ENCODE peak calls at places on chromosome 11, in six cellular contexts. L is keratinocyte, M is left lung, H is left ventricle myocardium inferior, O is PC-3, C is lower lobe of right lung. B is an unnamed sample. For H3K4me1, the result is how much of the 10 kb centered on the place peaks cover.

GRCh38 chr11:58503361-58503856 is 4.5 kb downstream of the OR5B21 start:
- DNase-seq in M (no peak), O (no peak), L (no peak), C (no peak), H (no peak), B (no peak)

GRCh38 chr11:19738124-19738523 is 25.5 kb downstream of the NAV2 start:
- DNase-seq in O (no peak), C (no peak), L (no peak), M (no peak), H (no peak), B (no peak)

GRCh38 chr11:124896821-124897391 is 759 bp downstream of the ROBO4 start:
- DNase-seq in H (no peak), M (no peak), C (no peak), L (no peak), O (no peak), B (peak)

GRCh38 chr11:6574816-6575715 is 28.4 kb downstream of the RRP8 start:
- DNase-seq in O (no peak), H (no peak), C (no peak), L (no peak), M (no peak), B (no peak)

GRCh38 chr11:17828311-17828751 is 93.8 kb downstream of the KCNC1 start:
- DNase-seq in C (peak), H (peak), O (no peak), L (no peak), M (no peak), B (no peak)

GRCh38 chr11:115215694-115216615 is 288.3 kb downstream of the CADM1 start:
- DNase-seq in O (no peak), H (no peak), C (no peak), L (no peak), M (no peak), B (no peak)

GRCh38 chr11:72139500-72139899 is 4.0 kb downstream of the FOLR3 start:
- DNase-seq in C (no peak), O (no peak), L (no peak), M (no peak), H (no peak), B (no peak)

GRCh38 chr11:67584881-67585873 is 1.6 kb downstream of the GSTP1 start:
- DNase-seq in O (no peak), H (no peak), C (no peak), L (no peak), M (no peak), B (no peak)

GRCh38 chr11:18105086-18105801 is 638 bp downstream of the SAAL1 start:
- DNase-seq in H (no peak), M (no peak), C (no peak), L (no peak), O (no peak), B (no peak)

GRCh38 chr11:40602866-40603578 is 856.4 kb downstream of the LRRC4C start:
- DNase-seq in O (peak), H (no peak), L (no peak), M (no peak), C (no peak), B (no peak)

GRCh38 chr11:87228820-87229219 is 191.1 kb downstream of the TMEM135 start:
- DNase-seq in L (no peak), M (no peak), C (no peak), O (peak), H (no peak), B (no peak)

GRCh38 chr11:8356731-8357504 is 93.2 kb upstream of the LMO1 start:
- DNase-seq in O (no peak), M (no peak), L (no peak), H (no peak), C (no peak), B (no peak)

GRCh38 chr11:46554205-46555162 is 39.3 kb downstream of the AMBRA1 start:
- DNase-seq in L (no peak), M (no peak), O (peak), H (no peak), C (no peak), B (no peak)

GRCh38 chr11:11582261-11582701 is 39.5 kb downstream of the GALNT18 start:
- DNase-seq in O (no peak), M (no peak), L (no peak), H (no peak), C (no peak), B (no peak)
- H3K4me1 ChIP-seq in O (under half), M (under half), L (under half), H (half or more), C (half or more), B (under half)

GRCh38 chr11:597166-597725 is 18.5 kb downstream of the IRF7 start:
- DNase-seq in O (no peak), C (no peak), H (no peak), L (no peak), M (no peak), B (no peak)
- TF ChIP-seq CTCF in O (peak), C (no peak), H (no peak), L (peak), M (no peak), B (no peak)

GRCh38 chr11:119441898-119442243 is 18.9 kb upstream of the THY1 start:
- DNase-seq in O (no peak), M (no peak), H (no peak), C (no peak), L (no peak), B (no peak)
- H3K4me1 ChIP-seq in O (under half), M (under half), H (under half), C (under half), L (under half), B (under half)

DNA sequence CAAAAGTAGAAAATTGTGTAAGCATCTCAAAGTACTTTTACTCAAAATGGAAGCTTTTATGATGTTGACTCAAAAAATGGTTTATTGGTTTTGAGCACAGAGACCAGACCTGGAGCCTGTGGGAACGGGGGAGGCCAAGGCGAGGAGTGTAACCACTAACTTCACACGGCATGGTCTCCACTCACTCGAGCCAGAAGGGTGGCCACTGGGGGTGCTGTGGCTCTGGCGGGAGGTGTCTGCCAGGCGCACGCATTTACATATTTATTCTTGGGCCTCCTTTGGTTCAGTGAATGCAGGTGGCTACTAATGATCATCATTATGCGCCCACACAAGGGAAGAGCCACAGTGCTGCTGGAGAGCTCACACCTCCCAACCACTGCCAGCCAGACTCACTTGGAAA is 64.6 kb downstream of the FLRT1 start:
- DNase-seq in C (no peak), H (no peak), L (no peak), M (no peak), O (no peak), B (no peak)
- TF ChIP-seq CTCF in C (no peak), H (no peak), L (no peak), M (no peak), O (peak), B (no peak)

GRCh38 chr11:35160248-35160820 is 21.4 kb downstream of the CD44 start:
- DNase-seq in M (no peak), O (no peak), L (no peak), C (no peak), H (no peak), B (no peak)
- H3K4me1 ChIP-seq in M (half or more), O (under half), L (half or more), C (half or more), H (under half), B (under half)

GRCh38 chr11:76347391-76347790 is 33.5 kb downstream of the THAP12 start:
- DNase-seq in L (no peak), H (no peak), O (no peak), M (no peak), C (no peak), B (no peak)
- TF ChIP-seq CTCF in L (no peak), H (no peak), O (no peak), M (no peak), C (no peak), B (no peak)

GRCh38 chr11:65854871-65855837 is 2.8 kb downstream of the CFL1 start:
- DNase-seq in L (no peak), M (no peak), C (no peak), H (no peak), O (no peak), B (no peak)

GRCh38 chr11:65851811-65852507 is 6.0 kb downstream of the CFL1 start:
- DNase-seq in H (no peak), C (no peak), L (no peak), M (no peak), O (no peak), B (no peak)

GRCh38 chr11:65852508-65853248 is 5.3 kb downstream of the CFL1 start:
- DNase-seq in L (no peak), O (no peak), M (peak), H (no peak), C (no peak), B (no peak)

GRCh38 chr11:65854161-65854592 is 3.8 kb downstream of the CFL1 start:
- DNase-seq in H (no peak), M (no peak), C (no peak), L (no peak), O (no peak), B (no peak)

DNA sequence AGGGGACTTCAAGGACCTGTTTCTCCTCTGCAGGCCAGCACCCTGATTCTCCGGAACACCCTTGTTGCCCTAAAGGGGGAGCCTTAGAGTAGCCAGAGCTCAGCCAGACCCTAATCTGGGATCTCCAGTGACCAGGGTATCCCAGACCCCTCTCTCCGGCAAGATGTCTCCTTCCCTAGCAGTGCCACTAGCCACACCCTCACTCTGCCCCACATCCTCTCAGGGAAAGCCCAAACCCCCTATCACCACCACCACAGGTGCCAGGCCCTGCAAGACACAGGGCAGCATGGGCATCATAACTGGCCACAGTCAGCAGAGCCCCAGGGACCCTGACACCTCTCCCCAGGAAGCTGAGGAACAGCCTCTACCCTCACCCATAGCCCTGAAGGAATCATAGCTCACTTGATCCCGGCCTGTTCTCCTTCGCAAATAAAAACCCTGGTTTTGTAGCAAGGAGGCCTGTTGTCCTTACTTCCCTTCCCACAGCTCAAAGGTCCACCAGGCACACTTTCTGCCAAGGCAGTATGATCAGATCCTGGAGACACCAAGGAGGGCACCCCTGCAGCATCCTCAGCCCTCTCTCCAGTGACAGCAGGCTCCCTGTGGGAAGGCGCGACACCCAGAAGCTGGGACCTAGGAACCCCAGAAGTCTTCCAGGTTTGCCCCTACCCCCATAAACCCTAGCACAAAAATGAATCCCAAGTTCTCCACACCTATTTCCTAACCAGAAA is 4.6 kb downstream of the CFL1 start:
- DNase-seq in O (no peak), M (no peak), L (no peak), H (no peak), C (no peak), B (no peak)
- H3K4me1 ChIP-seq in O (under half), M (under half), L (under half), H (under half), C (under half), B (under half)

B was measured in gastrocnemius medialis.